ENCODE peak calls at places on chromosome 5, in four cellular contexts. X, I, L and J are unnamed samples.

GRCh38 chr5:58085800-58086199 is 374.1 kb downstream of the PLK2 start:
- DNase-seq in X (peak), I (peak), L (no peak), J (peak)

GRCh38 chr5:159768243-159768642 is 148.0 kb upstream of the ADRA1B start:
- DNase-seq in X (peak), I (no peak), L (no peak), J (no peak)

GRCh38 chr5:139908749-139909148 is 113.1 kb downstream of the PSD2 start:
- DNase-seq in X (no peak), I (peak), L (no peak), J (peak)

GRCh38 chr5:156121234-156121633 is 205.7 kb upstream of the SGCD start:
- DNase-seq in X (peak), I (no peak), L (no peak), J (no peak)

GRCh38 chr5:38607396-38607795 is 51.0 kb upstream of the LIFR start:
- DNase-seq in X (peak), I (no peak), L (no peak), J (no peak)

GRCh38 chr5:72355706-72356299 is 35.6 kb downstream of the PTCD2 start:
- DNase-seq in X (peak), I (no peak), L (peak), J (no peak)

GRCh38 chr5:61120534-61120933 is 41.7 kb downstream of the SMIM15 start:
- DNase-seq in X (peak), I (no peak), L (no peak), J (no peak)

GRCh38 chr5:159855476-159856157 is 60.7 kb upstream of the ADRA1B start:
- DNase-seq in X (peak), I (no peak), L (no peak), J (no peak)

GRCh38 chr5:154002093-154002492 is 36.6 kb downstream of the FAM114A2 start:
- DNase-seq in X (peak), I (no peak), L (no peak), J (no peak)

GRCh38 chr5:61732376-61732775 is 400.3 kb downstream of the ZSWIM6 start:
- DNase-seq in X (no peak), I (no peak), L (no peak), J (no peak)

GRCh38 chr5:146284016-146284415 is 54.6 kb upstream of the POU4F3 start:
- DNase-seq in X (peak), I (no peak), L (no peak), J (no peak)

GRCh38 chr5:170846416-170846815 is 15.4 kb upstream of the RANBP17 start:
- DNase-seq in X (no peak), I (no peak), L (no peak), J (no peak)

GRCh38 chr5:83099445-83099844 is 22.1 kb downstream of the XRCC4 start:
- DNase-seq in X (no peak), I (no peak), L (no peak), J (no peak)

GRCh38 chr5:72204946-72205345 is 97.7 kb downstream of the MAP1B start:
- DNase-seq in X (peak), I (no peak), L (no peak), J (no peak)

GRCh38 chr5:169873642-169874041 is 106.7 kb downstream of the INSYN2B start:
- DNase-seq in X (peak), I (no peak), L (no peak), J (no peak)

DNA sequence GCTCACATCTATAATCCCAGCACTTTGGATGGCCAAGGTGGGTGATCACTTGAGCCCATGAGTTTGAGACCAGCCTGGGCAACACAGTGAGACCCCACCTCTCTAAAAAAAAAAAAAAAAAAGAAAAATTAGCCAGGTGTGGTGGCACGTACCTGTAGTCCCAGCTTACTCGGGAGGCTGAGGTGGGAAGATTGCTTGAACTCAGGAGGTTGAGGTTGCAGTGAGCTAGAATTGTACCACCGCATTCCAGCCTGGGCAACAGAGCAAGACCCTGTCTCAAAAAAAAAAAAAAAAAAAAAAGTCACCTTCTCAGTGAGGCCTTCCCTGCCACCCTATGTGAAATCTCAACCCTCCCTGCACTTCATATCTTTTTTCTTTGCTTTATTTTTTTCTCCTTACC is 14.0 kb upstream of the SEPTIN8 start:
- DNase-seq in X (no peak), I (no peak), L (no peak), J (no peak)
- TF ChIP-seq POLR2A in X (no peak), I (no peak), L (no peak), J (no peak)

DNA sequence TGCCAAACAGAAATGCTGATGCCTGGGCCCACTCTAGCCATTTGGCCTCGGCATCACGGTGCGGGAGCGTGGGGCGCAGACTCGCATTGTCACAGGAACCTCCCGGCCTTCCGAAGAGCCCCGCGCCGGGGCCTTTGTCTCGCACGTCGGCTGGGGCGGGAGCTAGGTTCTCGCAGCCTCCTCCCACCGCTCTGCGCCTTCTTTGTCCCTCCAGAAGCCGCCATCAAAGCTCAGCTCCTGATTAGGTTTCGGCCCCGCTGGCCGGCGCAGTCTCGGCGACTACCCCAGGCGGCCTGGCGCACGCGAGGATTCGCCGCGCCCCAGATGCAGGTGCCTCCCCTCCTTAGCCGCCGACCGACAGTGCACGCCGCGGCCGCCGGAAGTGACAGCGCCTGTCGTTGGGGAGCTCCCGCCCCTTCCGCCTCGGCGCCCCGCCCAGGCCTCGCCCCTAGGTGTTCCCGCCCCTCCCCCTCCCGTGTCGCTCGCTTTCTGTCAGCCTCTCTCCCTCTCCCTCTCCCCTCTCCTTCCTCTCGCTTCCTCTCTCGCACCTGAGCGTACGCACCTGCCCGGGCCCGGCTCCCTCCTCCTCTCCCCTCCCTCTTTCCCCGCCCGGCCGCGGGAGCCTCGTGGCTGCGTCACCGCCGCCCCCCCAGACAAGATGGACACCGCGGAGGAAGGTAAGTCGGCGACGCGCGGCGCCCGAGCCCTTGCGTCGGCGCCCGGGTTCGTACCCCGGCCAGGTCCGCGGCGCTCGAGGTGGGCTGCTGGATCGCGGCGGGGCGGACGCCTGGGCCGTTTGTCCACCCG is at the start of gene MARCHF6:
- DNase-seq in X (peak), I (peak), L (peak), J (peak)
- TF ChIP-seq POLR2A in X (peak), I (peak), L (peak), J (no peak)

DNA sequence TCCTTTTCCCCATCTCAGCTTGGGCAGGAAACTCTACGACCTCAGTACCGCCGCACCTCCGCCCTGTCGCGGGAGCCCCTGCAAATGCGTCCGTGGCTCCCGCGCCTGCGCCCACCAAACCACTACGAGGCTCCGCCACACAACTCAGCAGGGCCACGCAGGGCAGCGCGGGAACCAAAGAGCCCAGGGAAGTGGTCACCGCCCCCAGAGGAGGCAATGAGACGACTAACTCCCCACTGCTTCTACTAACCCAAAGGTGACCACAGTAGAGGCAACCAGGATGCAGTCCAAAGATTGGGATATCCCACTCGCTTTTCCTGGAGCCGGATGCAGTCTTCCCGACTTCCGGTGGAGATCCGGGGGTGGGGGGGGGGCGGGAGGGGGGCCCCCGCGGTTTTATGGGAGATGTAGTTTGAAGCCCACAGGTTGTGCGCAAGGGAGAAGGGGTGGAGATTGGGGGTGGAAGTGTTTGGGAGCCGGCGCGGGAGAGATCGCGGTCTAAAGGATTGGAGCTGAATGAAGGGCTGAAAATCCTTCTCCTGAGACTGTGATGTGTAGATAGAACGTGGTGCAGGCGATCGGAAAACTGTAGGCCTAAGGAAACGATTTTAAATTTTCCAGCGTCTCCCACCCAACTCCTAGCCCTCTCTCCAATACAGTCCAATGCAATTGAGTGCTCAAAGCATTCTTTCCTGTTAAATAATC is at the start of gene NUDT12:
- DNase-seq in X (peak), I (peak), L (peak), J (peak)
- TF ChIP-seq POLR2A in X (peak), I (peak), L (peak), J (peak)

DNA sequence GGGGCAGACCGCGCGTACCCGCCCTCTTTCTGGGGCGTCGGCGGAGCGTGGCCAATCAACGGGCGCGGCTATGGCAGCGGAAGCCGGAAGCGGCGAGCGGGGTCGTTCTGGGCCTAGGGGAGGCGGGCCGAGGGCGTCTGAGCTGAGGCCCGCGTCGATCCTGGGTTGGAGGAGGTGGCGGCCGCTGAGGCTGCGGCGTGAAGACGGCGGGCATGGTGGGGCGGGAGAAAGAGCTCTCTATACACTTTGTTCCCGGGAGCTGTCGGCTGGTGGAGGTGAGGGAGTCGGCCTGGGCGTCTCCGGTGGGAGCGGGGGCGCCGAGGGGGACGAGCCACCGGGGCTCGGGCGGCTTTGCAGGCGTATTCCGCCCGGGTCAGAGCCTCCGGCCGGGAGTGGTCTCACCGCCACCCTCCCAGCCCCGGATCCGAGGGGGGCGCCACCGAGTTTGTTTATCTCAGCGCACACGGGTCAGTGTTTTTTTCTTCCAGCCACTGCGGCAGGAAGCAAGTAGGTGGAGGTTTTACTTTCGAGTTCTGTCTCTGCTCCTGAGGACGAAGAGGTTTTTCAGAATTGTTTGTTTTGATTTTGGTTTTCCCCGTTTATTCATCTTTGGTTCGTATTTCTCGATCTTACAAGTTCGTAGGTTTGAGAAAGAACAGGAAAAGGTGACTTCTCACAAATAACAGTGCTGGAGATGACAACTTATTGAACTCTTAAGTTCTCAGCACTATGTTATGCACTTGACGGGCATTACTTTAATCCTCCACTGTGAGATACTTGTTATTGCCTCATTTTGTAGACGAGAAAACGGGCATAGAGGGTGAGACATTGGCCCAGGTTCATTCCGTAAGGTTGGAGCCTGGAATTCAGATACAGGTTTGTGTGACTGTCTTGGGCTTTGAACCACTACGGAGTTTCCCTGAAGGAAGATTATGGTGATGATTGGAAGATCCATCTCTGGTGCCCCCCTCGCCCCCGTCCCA is at the start of gene MAT2B:
- DNase-seq in X (peak), I (peak), L (peak), J (peak)
- TF ChIP-seq POLR2A in X (peak), I (peak), L (peak), J (peak)

GRCh38 chr5:110653231-110653970 is 73.1 kb downstream of the TMEM232 start:
- DNase-seq in X (no peak), I (no peak), L (no peak), J (no peak)

GRCh38 chr5:110651507-110651906 is 75.0 kb downstream of the TMEM232 start:
- DNase-seq in X (peak), I (no peak), L (no peak), J (no peak)
- TF ChIP-seq POLR2A in X (no peak), I (no peak), L (no peak), J (no peak)

GRCh38 chr5:135814254-135814653 is 20.2 kb upstream of the SLC25A48 start:
- DNase-seq in X (no peak), I (no peak), L (no peak), J (no peak)

GRCh38 chr5:135810188-135810943 is 24.1 kb upstream of the SLC25A48 start:
- DNase-seq in X (no peak), I (no peak), L (no peak), J (no peak)

GRCh38 chr5:135811007-135811406 is 23.5 kb upstream of the SLC25A48 start:
- DNase-seq in X (no peak), I (no peak), L (no peak), J (no peak)

DNA sequence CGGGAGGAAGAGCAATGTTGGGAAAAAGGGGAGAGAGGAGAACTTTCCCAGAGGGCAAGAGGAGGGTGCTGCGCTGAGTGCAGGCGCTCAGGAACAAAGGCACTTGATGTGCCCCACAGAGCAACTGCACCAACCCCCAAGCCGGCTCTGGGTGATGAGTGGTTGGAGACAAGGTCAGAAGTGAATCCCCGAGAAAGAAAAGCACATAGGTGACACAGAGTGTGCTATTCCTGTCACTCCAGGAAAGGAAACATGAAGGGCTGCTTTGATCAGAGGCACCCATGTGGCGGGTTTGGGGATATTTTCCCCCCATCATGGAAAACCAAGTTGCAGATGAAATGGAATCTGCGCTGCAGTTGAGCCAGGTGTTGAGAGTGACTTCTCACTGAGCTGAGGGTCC is 20.7 kb upstream of the SLC25A48 start:
- DNase-seq in X (no peak), I (no peak), L (no peak), J (no peak)
- TF ChIP-seq POLR2A in X (no peak), I (no peak), L (no peak), J (no peak)

DNA sequence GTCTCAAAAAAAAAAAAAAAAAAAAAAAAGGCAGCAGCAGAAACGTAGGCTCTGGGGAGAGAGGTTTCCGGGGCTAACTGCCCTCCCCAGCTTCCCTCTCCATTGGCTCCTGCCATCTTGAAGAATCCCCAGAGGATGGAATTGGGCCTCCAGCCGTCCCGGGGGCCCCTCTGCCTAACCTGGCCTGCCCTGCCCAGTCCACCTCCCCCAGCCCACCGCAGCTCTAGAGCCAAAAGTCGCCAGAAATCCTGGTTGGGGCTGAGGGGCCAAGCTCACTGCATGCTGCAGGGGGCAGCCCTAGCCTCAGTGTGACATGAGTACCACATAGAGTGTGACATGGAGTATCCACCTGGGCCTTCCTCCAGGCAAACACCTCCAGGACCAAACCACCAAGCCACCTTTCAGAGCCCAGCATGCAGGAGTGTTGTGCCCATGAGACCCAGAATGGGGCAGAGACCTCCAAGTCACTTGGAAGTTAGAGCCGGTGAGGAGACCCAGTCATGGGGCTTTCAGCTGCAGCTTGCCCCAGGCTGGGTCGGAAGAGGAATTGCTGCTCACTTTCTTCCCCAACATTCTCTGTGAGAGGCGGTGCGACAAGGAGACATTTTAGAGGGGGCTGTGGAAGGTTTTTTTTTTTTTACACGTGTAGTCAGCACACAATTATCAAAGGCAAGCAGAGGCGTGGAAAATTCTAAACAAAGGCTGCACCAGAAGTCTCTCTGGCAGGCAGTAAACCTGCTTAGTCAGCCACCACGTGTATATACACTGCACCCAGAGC is 17.6 kb downstream of the CD74 start:
- DNase-seq in X (no peak), I (no peak), L (no peak), J (no peak)
- TF ChIP-seq POLR2A in X (no peak), I (no peak), L (no peak), J (no peak)

DNA sequence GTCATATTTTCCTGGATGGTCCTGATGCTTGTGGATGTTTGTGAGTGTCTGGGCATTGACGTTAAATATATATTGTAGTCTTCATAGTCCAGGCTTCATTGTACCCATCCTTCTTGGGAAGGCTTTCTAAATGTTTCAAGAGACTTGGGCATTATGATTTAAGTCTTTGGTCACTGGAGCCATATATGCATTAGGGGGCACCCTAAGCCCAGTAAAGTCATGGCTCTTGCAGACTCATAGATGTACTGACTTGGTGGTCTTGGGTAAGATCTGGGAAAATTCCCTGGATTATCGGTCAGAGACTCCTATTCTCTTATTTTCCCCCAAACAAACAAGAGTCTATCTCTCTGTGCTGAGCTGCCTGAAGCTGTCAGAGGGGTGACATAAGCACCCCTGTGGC is 271.1 kb downstream of the TRIM36 start:
- DNase-seq in X (no peak), I (no peak), L (no peak), J (no peak)
- TF ChIP-seq POLR2A in X (no peak), I (no peak), L (no peak), J (no peak)

DNA sequence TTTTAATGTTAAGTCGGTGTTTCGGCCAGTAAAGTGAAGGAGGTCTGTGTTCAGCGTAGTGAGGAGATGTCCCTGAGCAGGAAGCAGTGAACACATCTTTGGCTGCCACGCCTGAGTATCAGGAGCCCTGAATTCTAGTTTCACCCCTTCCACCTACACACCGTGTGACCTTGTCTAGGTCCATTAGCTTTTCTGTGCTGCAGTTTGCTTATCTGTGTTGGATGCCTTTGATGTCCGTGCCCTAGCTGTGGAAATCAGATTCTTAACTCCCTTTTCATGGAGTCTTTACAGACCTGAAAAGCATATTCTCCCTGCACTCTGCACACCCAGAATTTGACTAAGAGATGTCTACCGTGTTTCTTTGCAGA is 615 bp downstream of the FBXO38 start:
- DNase-seq in X (no peak), I (no peak), L (no peak), J (no peak)
- TF ChIP-seq POLR2A in X (no peak), I (no peak), L (no peak), J (no peak)